ENCODE peak calls at places on chromosomes 13 and 19, in nine cellular contexts. L is posterior cingulate gyrus; H is kidney tubule cell; J is psoas muscle; U is RWPE1; F is stimulated activated naive CD8-positive, alpha-beta T cell treated with anti-CD3 and anti-CD28 coated beads, Interleukin-15, Interleukin-2, amounts not matched to agents 100 U/mL and 50 U/mL, for 24 hours; V is amniotic epithelial cell; I is GM23248; C is AG08395. D is an unnamed sample.
A peak's percentile ranks its signal among the peaks of the same experiment; 100 is the strongest.

GRCh38 chr13:113667771-113668490 is 912 bp downstream of the GRK1 start:
- DNase-seq in J (no peak), H (no peak), L (peak; percentile 84), F (no peak), V (no peak), C (no peak), U (no peak), I (no peak), D (peak; percentile 36)

GRCh38 chr13:97911311-97912138 is 42.0 kb upstream of the IPO5 start:
- DNase-seq in U (no peak), C (peak; percentile 56), V (no peak), L (no peak), F (peak; percentile 5), J (no peak), H (peak; percentile 45), I (peak; percentile 77), D (no peak)

GRCh38 chr19:3987619-3988371 is 2.5 kb upstream of the EEF2 start:
- DNase-seq in F (peak; percentile 90), U (peak; percentile 85), C (peak; percentile 89), L (peak; percentile 97), H (peak; percentile 89), J (peak; percentile 87), V (peak; percentile 61), I (peak; percentile 88), D (peak; percentile 94)

GRCh38 chr19:51660975-51661600 is 14.5 kb upstream of the SIGLEC14 start:
- DNase-seq in V (peak; percentile 70), F (peak; percentile 76), H (peak; percentile 68), I (peak; percentile 90), U (peak; percentile 29), J (peak; percentile 59), L (peak; percentile 96), C (peak; percentile 75), D (peak; percentile 54)

GRCh38 chr13:82963466-82963865 is 918.8 kb downstream of the SLITRK1 start:
- DNase-seq in U (no peak), V (peak; percentile 28), L (no peak), J (no peak), H (no peak), I (no peak), C (no peak), F (no peak), D (no peak)

GRCh38 chr19:5515737-5516136 is 52.0 kb downstream of the TINCR start:
- DNase-seq in L (no peak), V (no peak), C (no peak), U (no peak), H (no peak), J (no peak), I (no peak), F (no peak), D (no peak)

GRCh38 chr13:112453874-112454647 is 77.9 kb downstream of the SPACA7 start:
- DNase-seq in C (no peak), L (no peak), H (no peak), I (no peak), F (no peak), U (no peak), J (no peak), V (no peak), D (no peak)

GRCh38 chr13:67366533-67366932 is 136.4 kb upstream of the PCDH9 start:
- DNase-seq in F (no peak), J (no peak), C (no peak), V (peak; percentile 49), L (no peak), H (peak; percentile 25), I (peak; percentile 36), U (no peak), D (no peak)

GRCh38 chr19:31885280-31885853 is 460.0 kb upstream of the ZNF507 start:
- DNase-seq in L (no peak), F (no peak), C (no peak), V (no peak), U (no peak), H (no peak), I (no peak), J (no peak), D (no peak)

GRCh38 chr19:19213822-19214558 is 2.2 kb downstream of the NCAN start:
- DNase-seq in U (no peak), V (no peak), L (no peak), H (no peak), I (no peak), J (no peak), F (no peak), C (no peak), D (no peak)

GRCh38 chr19:30254214-30254613 is 118.0 kb upstream of the ZNF536 start:
- DNase-seq in F (no peak), V (no peak), J (no peak), H (no peak), C (no peak), L (no peak), I (peak; percentile 16), U (no peak), D (no peak)

GRCh38 chr19:55344444-55344843 is 4.8 kb downstream of the KMT5C start:
- DNase-seq in U (no peak), F (no peak), I (no peak), J (no peak), L (peak; percentile 94), H (no peak), C (no peak), V (no peak), D (no peak)

GRCh38 chr13:37616131-37616530 is 17.6 kb upstream of the POSTN start:
- DNase-seq in V (no peak), L (no peak), H (peak; percentile 44), F (no peak), U (no peak), C (no peak), J (no peak), I (no peak), D (no peak)

GRCh38 chr19:5718032-5718578 is 1.8 kb downstream of the LONP1 start:
- DNase-seq in H (peak; percentile 76), C (no peak), L (no peak), I (peak; percentile 81), F (peak; percentile 69), V (peak; percentile 62), J (no peak), U (no peak), D (no peak)

GRCh38 chr19:1365964-1366695 is 17.6 kb upstream of the NDUFS7 start:
- DNase-seq in C (no peak), J (no peak), U (no peak), I (no peak), H (no peak), V (no peak), F (no peak), L (no peak), D (no peak)

GRCh38 chr13:75151081-75151643 is 330.8 kb downstream of the TBC1D4 start:
- DNase-seq in H (peak; percentile 44), C (no peak), I (peak; percentile 18), U (no peak), V (no peak), F (no peak), J (no peak), L (peak; percentile 54), D (no peak)

GRCh38 chr13:72109863-72110262 is 242.9 kb upstream of the DACH1 start:
- DNase-seq in H (peak; percentile 19), C (peak; percentile 10), L (peak; percentile 66), U (peak; percentile 15), I (no peak), F (no peak), V (peak; percentile 5), J (no peak), D (no peak)

GRCh38 chr13:103961784-103962183 is 895.6 kb upstream of the SLC10A2 start:
- DNase-seq in F (no peak), J (no peak), H (peak; percentile 8), U (no peak), I (no peak), V (peak; percentile 40), L (no peak), C (no peak), D (no peak)

GRCh38 chr13:51437550-51438127 is 15.2 kb downstream of the INTS6 start:
- DNase-seq in I (no peak), U (no peak), V (no peak), J (no peak), C (no peak), F (no peak), L (no peak), H (no peak), D (no peak)

GRCh38 chr19:21699197-21699596 is 68.2 kb downstream of the ZNF100 start:
- DNase-seq in V (no peak), C (no peak), I (no peak), J (no peak), L (no peak), U (no peak), H (no peak), F (no peak), D (no peak)

GRCh38 chr19:18280247-18281081 is 958 bp downstream of the JUND start:
- DNase-seq in H (peak; percentile 83), V (peak; percentile 62), U (peak; percentile 91), I (peak; percentile 85), C (peak; percentile 80), F (peak; percentile 79), J (peak; percentile 85), L (peak; percentile 97), D (peak; percentile 90)

GRCh38 chr19:38890686-38891085 is 8.7 kb downstream of the SIRT2 start:
- DNase-seq in C (no peak), F (no peak), J (peak; percentile 59), H (no peak), V (no peak), I (no peak), U (no peak), L (no peak), D (no peak)

GRCh38 chr13:102234618-102235017 is 167.2 kb downstream of the FGF14 start:
- DNase-seq in I (no peak), L (no peak), H (no peak), J (no peak), F (no peak), C (no peak), U (peak; percentile 38), V (peak; percentile 11), D (no peak)

GRCh38 chr19:49125025-49125731 is 5.8 kb downstream of the PPFIA3 start:
- DNase-seq in F (no peak), U (no peak), I (no peak), L (no peak), V (no peak), H (no peak), J (no peak), C (no peak), D (no peak)

GRCh38 chr13:89783221-89783755 is 1564.2 kb upstream of the MIR17HG start:
- DNase-seq in U (no peak), J (no peak), L (peak; percentile 70), C (no peak), F (no peak), I (no peak), V (no peak), H (peak; percentile 42), D (no peak)

GRCh38 chr19:17996826-17997316 is 11.1 kb upstream of the ARRDC2 start:
- DNase-seq in U (peak; percentile 82), H (peak; percentile 76), L (peak; percentile 97), I (peak; percentile 82), J (peak; percentile 86), F (peak; percentile 92), C (peak; percentile 91), V (peak; percentile 48), D (peak; percentile 89)

GRCh38 chr19:13104848-13105646 is 2.4 kb upstream of the LYL1 start:
- DNase-seq in U (no peak), I (no peak), J (no peak), L (no peak), C (no peak), V (no peak), H (no peak), F (peak; percentile 43), D (peak; percentile 51)

GRCh38 chr13:49932066-49932465 is 4.1 kb downstream of the SPRYD7 start:
- DNase-seq in F (no peak), J (no peak), U (no peak), H (no peak), C (no peak), I (no peak), L (no peak), V (peak; percentile 81), D (no peak)

GRCh38 chr13:110643768-110644421 is 28.6 kb downstream of the NAXD start:
- DNase-seq in H (no peak), V (no peak), U (no peak), J (no peak), I (no peak), F (no peak), C (no peak), L (no peak), D (no peak)

GRCh38 chr19:35545855-35546381 is 492 bp downstream of the TMEM147 start:
- DNase-seq in V (peak; percentile 12), F (peak; percentile 79), H (peak; percentile 50), I (peak; percentile 64), C (peak; percentile 50), J (peak; percentile 47), L (no peak), U (peak; percentile 56), D (peak; percentile 57)

GRCh38 chr13:112106467-112107141 is 39.7 kb downstream of the SOX1 start:
- DNase-seq in U (no peak), J (no peak), C (no peak), L (peak; percentile 94), I (no peak), H (peak; percentile 35), F (no peak), V (no peak), D (no peak)